ENCODE peak calls at places on chromosomes 13 and 19, in five cellular contexts. B is B cell; Y is CD8-positive, alpha-beta T cell; D is head of caudate nucleus; E is SHP77 treated with DMSO at 0.1 percent for 48 hours. O is an unnamed sample.

GRCh38 chr13:111922086-111922485 is 144.9 kb upstream of the SOX1 start:
- DNase-seq in E (no peak), B (no peak), Y (no peak), D (no peak), O (no peak)

GRCh38 chr13:52010890-52011689 is at the start of gene ATP7B:
- DNase-seq in B (peak; percentile 46), E (no peak), Y (peak; percentile 14), D (peak; percentile 36), O (peak; percentile 11)

GRCh38 chr19:10836478-10837325 is 690 bp upstream of the TMED1 start:
- DNase-seq in Y (peak; percentile 77), D (peak; percentile 89), B (no peak), E (peak; percentile 87), O (peak; percentile 78)

GRCh38 chr13:33270906-33271538 is 14.5 kb downstream of the STARD13 start:
- DNase-seq in Y (no peak), D (no peak), B (no peak), E (no peak), O (no peak)

GRCh38 chr13:114068723-114069322 is 63.6 kb downstream of the RASA3 start:
- DNase-seq in E (no peak), B (no peak), D (no peak), Y (no peak), O (no peak)

GRCh38 chr19:958967-959685 is 25.0 kb upstream of the WDR18 start:
- DNase-seq in D (peak; percentile 79), Y (no peak), B (no peak), E (no peak), O (no peak)

GRCh38 chr13:61188057-61188456 is 227.6 kb downstream of the PCDH20 start:
- DNase-seq in Y (no peak), E (no peak), D (no peak), B (no peak), O (no peak)

GRCh38 chr13:59208405-59209195 is 955.1 kb downstream of the DIAPH3 start:
- DNase-seq in Y (no peak), B (no peak), E (no peak), D (no peak), O (no peak)

GRCh38 chr19:34241513-34242337 is 12.6 kb upstream of the GARRE1 start:
- DNase-seq in E (no peak), Y (no peak), D (no peak), B (peak; percentile 35), O (peak; percentile 70)

GRCh38 chr13:35876601-35877000 is 254.6 kb downstream of the DCLK1 start:
- DNase-seq in D (no peak), B (no peak), Y (no peak), E (no peak), O (no peak)

GRCh38 chr13:106475852-106476251 is 59.6 kb downstream of the EFNB2 start:
- DNase-seq in B (no peak), Y (no peak), E (no peak), D (no peak), O (no peak)

GRCh38 chr13:26629260-26629659 is 71.8 kb downstream of the WASF3 start:
- DNase-seq in Y (no peak), E (no peak), D (no peak), B (no peak), O (peak; percentile 65)

GRCh38 chr13:80116107-80116506 is 224.8 kb downstream of the SPRY2 start:
- DNase-seq in E (no peak), Y (no peak), D (peak; percentile 44), B (no peak), O (no peak)

GRCh38 chr13:79289557-79289956 is 116.5 kb downstream of the RBM26 start:
- DNase-seq in B (no peak), Y (no peak), D (no peak), E (no peak), O (no peak)

GRCh38 chr19:54124393-54124792 is 8.8 kb downstream of the PRPF31 start:
- DNase-seq in B (no peak), E (no peak), D (no peak), Y (no peak), O (no peak)

GRCh38 chr19:19042732-19043274 is 9.4 kb downstream of the ARMC6 start:
- DNase-seq in Y (no peak), E (no peak), B (no peak), D (no peak), O (no peak)

GRCh38 chr19:1440418-1440801 is 2.2 kb downstream of the RPS15 start:
- DNase-seq in E (no peak), B (no peak), D (no peak), Y (no peak), O (no peak)

GRCh38 chr13:34462843-34463242 is 479.2 kb upstream of the NBEA start:
- DNase-seq in E (no peak), B (no peak), D (no peak), Y (no peak), O (no peak)

GRCh38 chr13:65453982-65454381 is 1776.2 kb downstream of the PCDH9 start:
- DNase-seq in B (no peak), D (no peak), Y (no peak), E (no peak), O (no peak)

GRCh38 chr19:11265785-11266236 is 3.5 kb upstream of the DOCK6 start:
- DNase-seq in B (no peak), Y (no peak), D (no peak), E (peak; percentile 70), O (no peak)

GRCh38 chr19:12766051-12766521 is 9.3 kb downstream of the HOOK2 start:
- DNase-seq in Y (peak; percentile 72), B (peak; percentile 88), E (peak; percentile 78), D (peak; percentile 80), O (peak; percentile 92)

GRCh38 chr19:10278935-10279334 is 7.8 kb upstream of the ICAM4 start:
- DNase-seq in B (no peak), Y (no peak), E (no peak), D (no peak), O (no peak)

GRCh38 chr19:55206664-55207500 is 2.4 kb downstream of the PTPRH start:
- DNase-seq in D (peak; percentile 73), B (no peak), E (peak; percentile 16), Y (peak; percentile 36), O (peak; percentile 79)

GRCh38 chr13:52906122-52906903 is 57.9 kb upstream of the PCDH8 start:
- DNase-seq in D (no peak), Y (no peak), E (no peak), B (no peak), O (no peak)

GRCh38 chr19:16355293-16356043 is 30.8 kb downstream of the KLF2 start:
- DNase-seq in E (no peak), D (peak; percentile 25), B (peak; percentile 46), Y (no peak), O (no peak)

GRCh38 chr19:43425567-43426392 is 11.1 kb downstream of the TEX101 start:
- DNase-seq in D (no peak), Y (no peak), B (no peak), E (no peak), O (no peak)

GRCh38 chr19:49130325-49130724 is 11.0 kb downstream of the PPFIA3 start:
- DNase-seq in E (no peak), B (peak; percentile 7), D (no peak), Y (no peak), O (no peak)

GRCh38 chr19:14385492-14385891 is 4.2 kb downstream of the ADGRE5 start:
- DNase-seq in E (no peak), B (no peak), D (no peak), Y (no peak), O (no peak)

GRCh38 chr13:46751811-46752635 is 44.9 kb downstream of the ESD start:
- DNase-seq in B (peak; percentile 47), E (no peak), D (no peak), Y (peak; percentile 44), O (peak; percentile 14)